ENCODE peak calls at places on chromosomes 6 and 20, in five cellular contexts. R, G, Q, A and V are unnamed samples. For H3K4me1, the result is how much of the 10 kb centered on the place peaks cover.

GRCh38 chr6:35370124-35370741 is 27.9 kb downstream of the PPARD start:
- DNase-seq in R (peak), G (no peak), Q (no peak), A (peak), V (no peak)

GRCh38 chr6:89311853-89312531 is 3.1 kb downstream of the GABRR2 start:
- DNase-seq in R (peak), G (no peak), Q (peak), A (peak), V (no peak)

GRCh38 chr20:61902213-61902869 is 163.3 kb downstream of the TAF4 start:
- DNase-seq in R (no peak), G (no peak), Q (no peak), A (no peak), V (no peak)

GRCh38 chr6:166253277-166254229 is 54.6 kb downstream of the PRR18 start:
- DNase-seq in R (peak), G (peak), Q (peak), A (no peak), V (no peak)

GRCh38 chr6:11614534-11615213 is 77.1 kb downstream of the TMEM170B start:
- DNase-seq in R (no peak), G (no peak), Q (no peak), A (no peak), V (no peak)

GRCh38 chr6:121297699-121298098 is 36.6 kb downstream of the TBC1D32 start:
- DNase-seq in R (no peak), G (no peak), Q (no peak), A (no peak), V (no peak)

GRCh38 chr20:33791959-33792597 is 19.1 kb upstream of the CHMP4B start:
- DNase-seq in R (peak), G (no peak), Q (peak), A (no peak), V (peak)

GRCh38 chr6:92341224-92341623 is 1078.1 kb downstream of the EPHA7 start:
- DNase-seq in R (no peak), G (no peak), Q (no peak), A (no peak), V (no peak)

GRCh38 chr20:54255157-54255556 is 47.3 kb downstream of the PFDN4 start:
- DNase-seq in R (no peak), G (no peak), Q (no peak), A (no peak), V (no peak)

GRCh38 chr20:10005885-10006284 is 28.9 kb upstream of the ANKEF1 start:
- DNase-seq in R (no peak), G (no peak), Q (peak), A (no peak), V (no peak)

GRCh38 chr20:15867899-15868298 is 705.3 kb downstream of the KIF16B start:
- DNase-seq in R (no peak), G (no peak), Q (peak), A (no peak), V (no peak)

GRCh38 chr20:60050193-60050960 is 92.2 kb downstream of the CDH26 start:
- DNase-seq in R (no peak), G (no peak), Q (peak), A (no peak), V (no peak)

GRCh38 chr6:138231399-138231886 is 13.2 kb upstream of the PBOV1 start:
- DNase-seq in R (no peak), G (no peak), Q (no peak), A (no peak), V (no peak)

GRCh38 chr20:35741892-35742740 is at the start of gene RBM39:
- DNase-seq in R (peak), G (peak), Q (peak), A (peak), V (peak)
- H3K4me1 ChIP-seq in R (under half), G (under half), Q (under half), A (under half), V (half or more)

GRCh38 chr6:146542881-146543210 is 787 bp upstream of the RAB32 start:
- DNase-seq in R (no peak), G (no peak), Q (no peak), A (no peak), V (no peak)
- H3K4me3 ChIP-seq in R (no peak), G (peak), Q (peak), A (peak), V (no peak)

DNA sequence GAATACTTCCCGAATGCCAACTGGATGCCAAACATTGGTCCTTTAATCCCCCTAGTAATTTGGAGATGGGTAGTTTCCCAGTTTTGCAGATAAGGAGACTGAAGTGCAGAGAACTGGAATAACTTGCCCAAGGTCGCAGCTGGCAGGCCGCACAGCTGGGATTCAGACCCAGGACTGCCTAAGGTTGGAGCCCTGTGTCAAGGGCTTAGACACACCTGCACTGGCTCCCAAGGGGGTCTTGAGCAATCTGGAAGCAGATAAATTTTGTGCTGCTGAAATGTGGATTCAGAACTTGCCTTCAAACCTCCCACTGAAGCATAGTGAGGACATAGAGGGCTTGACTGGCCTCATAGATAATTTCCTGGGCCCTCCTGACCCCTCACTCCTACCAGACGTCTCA is 30.5 kb downstream of the FOXP4 start:
- DNase-seq in R (no peak), G (no peak), Q (no peak), A (no peak), V (no peak)
- H3K4me1 ChIP-seq in R (under half), G (under half), Q (half or more), A (under half), V (under half)

GRCh38 chr6:39565948-39566347 is 159.3 kb downstream of the KIF6 start:
- DNase-seq in R (no peak), G (no peak), Q (no peak), A (no peak), V (no peak)
- H3K4me3 ChIP-seq in R (no peak), G (no peak), Q (no peak), A (no peak), V (no peak)

GRCh38 chr6:105816875-105817274 is 269.3 kb upstream of the PRDM1 start:
- DNase-seq in R (no peak), G (no peak), Q (no peak), A (no peak), V (no peak)
- H3K4me1 ChIP-seq in R (under half), G (under half), Q (under half), A (under half), V (under half)